ENCODE peak calls at places on chromosomes 2 and 18, in six cellular contexts. One of them, this sample, is unnamed.

GRCh38 chr2:97708608-97709007 is 4.8 kb upstream of the ZAP70 start:
- DNase-seq in Right ventricle myocardium superior: no peak
- DNase-seq in T-helper 1 cell: no peak
- DNase-seq in PC-9: no peak
- DNase-seq in T1000: no peak
- DNase-seq in activated CD4-positive, alpha-beta T cell treated with anti-CD3 and anti-CD28 coated beads for 36 hours: no peak
- DNase-seq in this sample: no peak

GRCh38 chr2:240704651-240705050 is 13.0 kb downstream of the AQP12A start:
- DNase-seq in Right ventricle myocardium superior: peak; percentile 14
- DNase-seq in T-helper 1 cell: peak; percentile 11
- DNase-seq in PC-9: no peak
- DNase-seq in T1000: no peak
- DNase-seq in activated CD4-positive, alpha-beta T cell treated with anti-CD3 and anti-CD28 coated beads for 36 hours: peak; percentile 54
- DNase-seq in this sample: no peak

GRCh38 chr2:84435331-84436081 is 23.6 kb downstream of the SUCLG1 start:
- DNase-seq in Right ventricle myocardium superior: peak; percentile 38
- DNase-seq in T-helper 1 cell: no peak
- DNase-seq in PC-9: no peak
- DNase-seq in T1000: peak; percentile 25
- DNase-seq in activated CD4-positive, alpha-beta T cell treated with anti-CD3 and anti-CD28 coated beads for 36 hours: no peak
- DNase-seq in this sample: no peak

GRCh38 chr18:51108330-51108729 is 78.3 kb downstream of the SMAD4 start:
- DNase-seq in Right ventricle myocardium superior: no peak
- DNase-seq in T-helper 1 cell: no peak
- DNase-seq in PC-9: no peak
- DNase-seq in T1000: no peak
- DNase-seq in activated CD4-positive, alpha-beta T cell treated with anti-CD3 and anti-CD28 coated beads for 36 hours: no peak
- DNase-seq in this sample: no peak

GRCh38 chr2:16881122-16881521 is 215.5 kb upstream of the CYRIA start:
- DNase-seq in Right ventricle myocardium superior: no peak
- DNase-seq in T-helper 1 cell: no peak
- DNase-seq in PC-9: no peak
- DNase-seq in T1000: no peak
- DNase-seq in activated CD4-positive, alpha-beta T cell treated with anti-CD3 and anti-CD28 coated beads for 36 hours: no peak
- DNase-seq in this sample: no peak

GRCh38 chr2:27724191-27724590 is 47.3 kb upstream of the MRPL33 start:
- DNase-seq in Right ventricle myocardium superior: no peak
- DNase-seq in T-helper 1 cell: no peak
- DNase-seq in PC-9: no peak
- DNase-seq in T1000: no peak
- DNase-seq in activated CD4-positive, alpha-beta T cell treated with anti-CD3 and anti-CD28 coated beads for 36 hours: no peak
- DNase-seq in this sample: no peak

GRCh38 chr2:230134496-230135073 is 65.9 kb upstream of the SLC16A14 start:
- DNase-seq in Right ventricle myocardium superior: no peak
- DNase-seq in T-helper 1 cell: no peak
- DNase-seq in PC-9: no peak
- DNase-seq in T1000: no peak
- DNase-seq in activated CD4-positive, alpha-beta T cell treated with anti-CD3 and anti-CD28 coated beads for 36 hours: no peak
- DNase-seq in this sample: no peak

GRCh38 chr2:128536925-128537620 is 218.4 kb upstream of the HS6ST1 start:
- DNase-seq in Right ventricle myocardium superior: no peak
- DNase-seq in T-helper 1 cell: no peak
- DNase-seq in PC-9: peak; percentile 35
- DNase-seq in T1000: peak; percentile 63
- DNase-seq in activated CD4-positive, alpha-beta T cell treated with anti-CD3 and anti-CD28 coated beads for 36 hours: peak; percentile 70
- DNase-seq in this sample: no peak

GRCh38 chr2:150617351-150617750 is 129.9 kb upstream of the RND3 start:
- DNase-seq in Right ventricle myocardium superior: no peak
- DNase-seq in T-helper 1 cell: no peak
- DNase-seq in PC-9: no peak
- DNase-seq in T1000: no peak
- DNase-seq in activated CD4-positive, alpha-beta T cell treated with anti-CD3 and anti-CD28 coated beads for 36 hours: no peak
- DNase-seq in this sample: no peak

GRCh38 chr2:10665833-10666232 is 23.9 kb downstream of the NOL10 start:
- DNase-seq in Right ventricle myocardium superior: no peak
- DNase-seq in T-helper 1 cell: no peak
- DNase-seq in PC-9: no peak
- DNase-seq in T1000: no peak
- DNase-seq in activated CD4-positive, alpha-beta T cell treated with anti-CD3 and anti-CD28 coated beads for 36 hours: no peak
- DNase-seq in this sample: no peak

GRCh38 chr18:51006061-51006818 is 23.8 kb upstream of the SMAD4 start:
- DNase-seq in Right ventricle myocardium superior: no peak
- DNase-seq in T-helper 1 cell: no peak
- DNase-seq in PC-9: no peak
- DNase-seq in T1000: no peak
- DNase-seq in activated CD4-positive, alpha-beta T cell treated with anti-CD3 and anti-CD28 coated beads for 36 hours: no peak
- DNase-seq in this sample: no peak

This sample was measured in keratinocyte.